ENCODE peak calls at places on chromosomes 16 and 17, in nine cellular contexts. Y is neuronal stem cell, W is GM12878, E is keratinocyte, L is HepG2, S is HCT116, V is neural progenitor cell, R is fibroblast of lung, A is GM23248. J is an unnamed sample. For H3K36me3, the result is how much of the 10 kb centered on the place peaks cover.

GRCh38 chr16:74268372-74268782 is 28.2 kb upstream of the PSMD7 start:
- DNase-seq in W (no peak), R (no peak), V (no peak), S (no peak), E (no peak), A (no peak), L (no peak), Y (no peak), J (no peak)

GRCh38 chr17:48620497-48621139 is 5.5 kb upstream of the HOXB8 start:
- DNase-seq in E (no peak), Y (no peak), L (no peak), W (no peak), A (no peak), V (no peak), S (no peak), R (no peak), J (no peak)

GRCh38 chr16:83940630-83941378 is 12.2 kb upstream of the OSGIN1 start:
- DNase-seq in S (no peak), W (no peak), E (no peak), R (no peak), V (no peak), A (no peak), Y (no peak), L (no peak), J (no peak)

GRCh38 chr16:3536851-3537250 is 36.0 kb downstream of the CLUAP1 start:
- DNase-seq in V (no peak), R (no peak), A (peak), W (no peak), L (no peak), Y (no peak), E (no peak), S (no peak), J (no peak)

GRCh38 chr16:84718-85452 is 6.9 kb downstream of the MPG start:
- DNase-seq in Y (no peak), R (peak), S (no peak), W (peak), L (no peak), V (no peak), A (peak), E (no peak), J (peak)

GRCh38 chr16:78385406-78385805 is 286.0 kb downstream of the WWOX start:
- DNase-seq in W (no peak), L (no peak), S (no peak), V (no peak), Y (no peak), E (no peak), A (no peak), R (no peak), J (no peak)

GRCh38 chr16:21158208-21159110 is at the start of gene LDAF1:
- DNase-seq in A (peak), E (no peak), V (peak), Y (peak), W (no peak), L (peak), R (peak), S (peak), J (peak)

GRCh38 chr16:31487720-31488629 is 5.1 kb downstream of the SLC5A2 start:
- DNase-seq in V (peak), A (peak), W (no peak), R (peak), Y (no peak), L (no peak), E (no peak), S (no peak), J (no peak)

GRCh38 chr17:80381416-80381923 is 33.5 kb upstream of the ENDOV start:
- DNase-seq in E (no peak), W (no peak), A (no peak), V (no peak), S (no peak), Y (no peak), L (no peak), R (no peak), J (no peak)

GRCh38 chr17:1977583-1978395 is 47.3 kb downstream of the RTN4RL1 start:
- DNase-seq in E (no peak), W (no peak), Y (no peak), V (peak), R (no peak), A (no peak), S (no peak), L (no peak), J (no peak)

GRCh38 chr17:13114601-13115024 is 96.8 kb upstream of the ELAC2 start:
- DNase-seq in R (peak), W (no peak), E (no peak), S (peak), V (peak), Y (peak), L (peak), A (peak), J (peak)

GRCh38 chr17:64269687-64270649 is 6.9 kb upstream of the TEX2 start:
- DNase-seq in L (no peak), W (no peak), V (peak), A (no peak), R (no peak), S (no peak), E (no peak), Y (no peak), J (no peak)

GRCh38 chr17:79464310-79465010 is 146.4 kb downstream of the RBFOX3 start:
- DNase-seq in V (no peak), Y (no peak), L (no peak), E (no peak), S (no peak), W (no peak), R (no peak), A (no peak), J (no peak)

GRCh38 chr16:15856217-15856616 is 611 bp downstream of the MYH11 start:
- DNase-seq in L (no peak), E (no peak), S (no peak), R (no peak), W (no peak), A (no peak), V (no peak), Y (no peak), J (no peak)

GRCh38 chr17:57604771-57605733 is 140.0 kb downstream of the CCDC182 start:
- DNase-seq in S (no peak), V (peak), W (peak), A (peak), R (peak), L (no peak), E (no peak), Y (no peak), J (peak)

GRCh38 chr16:9050102-9050830 is 41.2 kb upstream of the HAPSTR1 start:
- DNase-seq in S (no peak), E (no peak), Y (no peak), A (peak), W (no peak), V (peak), R (no peak), L (peak), J (peak)

GRCh38 chr16:83946781-83947566 is 6.1 kb upstream of the OSGIN1 start:
- DNase-seq in E (no peak), V (no peak), W (no peak), Y (no peak), S (no peak), L (peak), R (no peak), A (no peak), J (no peak)

GRCh38 chr17:30263552-30264333 is 28.0 kb downstream of the BLMH start:
- DNase-seq in A (peak), S (no peak), Y (no peak), V (no peak), W (no peak), E (no peak), L (no peak), R (no peak), J (no peak)

GRCh38 chr16:85781685-85782370 is 17.5 kb downstream of the EMC8 start:
- DNase-seq in S (no peak), Y (no peak), W (no peak), R (peak), V (no peak), A (peak), E (no peak), L (peak), J (no peak)

GRCh38 chr17:4407216-4407615 is 26.5 kb upstream of the SPNS3 start:
- DNase-seq in Y (no peak), E (peak), L (no peak), R (no peak), W (no peak), S (no peak), A (no peak), V (no peak), J (no peak)

GRCh38 chr16:64251742-64252141 is 870.1 kb downstream of the CDH11 start:
- DNase-seq in R (no peak), L (no peak), S (no peak), V (no peak), A (no peak), Y (no peak), W (no peak), E (no peak), J (no peak)

GRCh38 chr16:81586421-81586820 is 141.8 kb downstream of the CMIP start:
- DNase-seq in V (no peak), L (no peak), A (no peak), R (no peak), W (no peak), Y (no peak), E (no peak), S (peak), J (no peak)

GRCh38 chr17:1625053-1625452 is 3.6 kb downstream of the SLC43A2 start:
- DNase-seq in A (no peak), E (no peak), V (no peak), Y (no peak), L (no peak), R (no peak), W (no peak), S (no peak), J (peak)

GRCh38 chr17:81026266-81027036 is 8.5 kb upstream of the BAIAP2 start:
- DNase-seq in L (no peak), V (no peak), S (no peak), E (no peak), W (no peak), R (no peak), Y (no peak), A (peak), J (no peak)

GRCh38 chr16:8656376-8656775 is 18.0 kb upstream of the ABAT start:
- DNase-seq in W (no peak), E (no peak), Y (no peak), R (no peak), V (no peak), L (no peak), S (no peak), A (no peak), J (no peak)

GRCh38 chr17:68134046-68134637 is 98.6 kb downstream of the KPNA2 start:
- DNase-seq in V (no peak), R (no peak), S (no peak), L (no peak), Y (no peak), W (no peak), A (no peak), E (no peak), J (no peak)

GRCh38 chr17:39863918-39864746 is at the start of gene IKZF3:
- DNase-seq in E (no peak), Y (peak), A (peak), V (peak), S (no peak), L (peak), W (no peak), R (peak), J (peak)

GRCh38 chr17:8155341-8156173 is 3.4 kb upstream of the PER1 start:
- DNase-seq in S (no peak), A (no peak), W (no peak), E (no peak), R (peak), L (no peak), V (peak), Y (no peak), J (no peak)

GRCh38 chr17:45284176-45285140 is 22.6 kb upstream of the SPATA32 start:
- DNase-seq in E (peak), R (no peak), A (no peak), W (no peak), L (no peak), S (no peak), V (peak), Y (no peak), J (peak)

GRCh38 chr16:28292731-28293588 is 635 bp downstream of the SBK1 start:
- DNase-seq in S (no peak), Y (peak), L (no peak), V (peak), W (no peak), E (no peak), R (no peak), A (no peak), J (no peak)

GRCh38 chr17:74671031-74671771 is 41.5 kb downstream of the CD300LF start:
- DNase-seq in S (no peak), E (peak), Y (peak), A (peak), W (no peak), L (peak), V (peak), R (peak), J (no peak)

GRCh38 chr17:70375406-70375805 is 206.1 kb downstream of the KCNJ2 start:
- DNase-seq in E (no peak), W (no peak), S (no peak), R (no peak), Y (no peak), A (no peak), L (no peak), V (no peak), J (no peak)

GRCh38 chr16:24508614-24509013 is 30.8 kb upstream of the RBBP6 start:
- DNase-seq in Y (no peak), R (peak), A (peak), W (no peak), E (no peak), V (no peak), L (no peak), S (no peak), J (no peak)

GRCh38 chr16:87486282-87486681 is 6.5 kb downstream of the ZCCHC14 start:
- DNase-seq in A (no peak), S (no peak), V (no peak), W (no peak), L (no peak), Y (no peak), R (no peak), E (no peak), J (no peak)

GRCh38 chr16:87492241-87492635 is 586 bp downstream of the ZCCHC14 start:
- DNase-seq in A (peak), S (no peak), V (no peak), E (no peak), W (no peak), L (no peak), Y (no peak), R (no peak), J (no peak)

GRCh38 chr16:87487361-87487924 is 5.4 kb downstream of the ZCCHC14 start:
- DNase-seq in E (peak), R (no peak), W (no peak), L (peak), Y (peak), A (peak), V (peak), S (peak), J (no peak)

GRCh38 chr16:87490091-87490798 is 2.6 kb downstream of the ZCCHC14 start:
- DNase-seq in E (no peak), W (no peak), Y (no peak), L (no peak), S (no peak), V (peak), R (peak), A (peak), J (no peak)

DNA sequence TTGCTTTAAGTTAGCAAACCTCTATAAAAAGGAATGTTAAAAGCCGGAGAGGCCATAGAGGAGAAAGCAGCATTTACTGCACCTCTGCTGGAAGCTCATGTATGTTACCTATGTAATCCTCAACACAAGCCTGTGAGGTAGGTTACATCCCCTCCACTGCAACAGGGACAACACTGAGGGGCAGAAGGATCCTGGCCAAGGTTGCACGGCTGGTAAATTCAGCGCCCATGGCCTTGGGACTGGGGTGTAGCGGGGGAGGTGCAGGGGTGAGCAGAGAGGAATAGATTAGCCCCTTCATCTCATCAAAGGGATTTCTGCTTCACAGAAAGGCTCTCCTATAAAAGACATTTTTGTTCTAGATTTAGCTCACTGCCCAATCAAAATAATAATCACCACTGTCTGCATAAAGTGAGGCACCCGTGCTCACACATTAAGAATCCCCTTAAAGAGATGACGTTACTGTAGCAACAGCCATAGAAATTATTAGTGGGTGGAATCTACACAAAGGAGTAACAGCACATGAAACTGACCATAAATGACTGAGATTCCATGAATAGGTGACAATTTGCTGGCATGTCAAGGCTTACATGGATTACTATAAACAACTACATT is 3.3 kb downstream of the ZCCHC14 start:
- DNase-seq in W (no peak), E (no peak), V (no peak), Y (no peak), A (peak), L (peak), S (no peak), R (no peak), J (no peak)
- H3K9ac ChIP-seq in W (no peak), E (peak), V (no peak), Y (no peak), A (peak), L (peak), S (no peak), R (peak), J (no peak)

GRCh38 chr17:65496801-65497200 is 64.6 kb downstream of the AXIN2 start:
- DNase-seq in R (no peak), W (no peak), A (no peak), L (no peak), S (no peak), V (no peak), E (no peak), Y (no peak), J (no peak)
- H2AFZ ChIP-seq in R (no peak), W (no peak), A (no peak), L (no peak), S (no peak), V (no peak), E (no peak), Y (no peak), J (no peak)

GRCh38 chr16:4884972-4885874 is 37.9 kb downstream of the UBN1 start:
- DNase-seq in L (no peak), R (no peak), V (no peak), E (no peak), W (no peak), A (no peak), Y (no peak), S (no peak), J (no peak)

GRCh38 chr16:4888428-4889135 is 41.3 kb downstream of the UBN1 start:
- DNase-seq in W (no peak), L (no peak), S (no peak), A (no peak), V (no peak), E (no peak), Y (no peak), R (no peak), J (no peak)

GRCh38 chr16:4884209-4884608 is 36.9 kb downstream of the UBN1 start:
- DNase-seq in E (no peak), A (no peak), R (no peak), V (no peak), Y (no peak), L (no peak), W (no peak), S (no peak), J (no peak)

GRCh38 chr16:4883501-4883900 is 36.2 kb downstream of the UBN1 start:
- DNase-seq in W (no peak), L (no peak), E (no peak), R (no peak), S (no peak), A (no peak), Y (no peak), V (no peak), J (no peak)

DNA sequence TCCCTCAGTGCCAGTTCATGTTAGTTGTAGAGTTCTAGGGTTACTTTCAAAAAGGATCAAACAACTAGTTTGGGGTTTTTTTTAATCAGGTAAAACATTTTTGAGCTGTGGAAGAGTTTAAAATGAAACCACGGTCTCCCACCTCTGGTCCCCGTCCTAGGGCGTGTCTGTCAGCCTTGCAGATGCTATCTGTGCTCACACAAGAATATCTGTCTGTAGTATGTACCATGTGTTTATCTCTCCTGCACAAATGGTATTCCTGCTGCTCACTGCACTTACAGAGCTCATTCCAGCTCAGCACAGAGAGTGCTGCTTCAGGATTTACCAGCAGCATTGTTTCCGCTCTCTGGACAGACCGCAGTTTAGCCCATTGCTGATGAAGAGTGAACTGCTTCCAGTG is 38.9 kb downstream of the UBN1 start:
- DNase-seq in V (no peak), S (no peak), Y (no peak), L (no peak), R (no peak), W (no peak), E (no peak), A (no peak), J (no peak)
- H3K36me3 ChIP-seq in V (under half), S (under half), Y (half or more), L (under half), R (under half), W (under half), E (half or more), A (under half), J (under half)

GRCh38 chr17:17350491-17351355 is 47.5 kb downstream of the NT5M start:
- DNase-seq in W (no peak), A (peak), R (peak), L (no peak), V (peak), S (no peak), E (no peak), Y (no peak), J (no peak)

GRCh38 chr17:17353625-17354484 is 50.7 kb downstream of the NT5M start:
- DNase-seq in L (no peak), A (no peak), Y (no peak), E (no peak), V (no peak), R (no peak), W (no peak), S (no peak), J (no peak)

GRCh38 chr17:17352836-17353624 is 49.9 kb downstream of the NT5M start:
- DNase-seq in W (no peak), V (no peak), R (no peak), A (no peak), L (no peak), E (no peak), Y (no peak), S (no peak), J (no peak)

GRCh38 chr17:17351356-17351891 is 48.3 kb downstream of the NT5M start:
- DNase-seq in W (no peak), S (no peak), L (no peak), E (no peak), A (no peak), R (no peak), Y (no peak), V (no peak), J (no peak)

GRCh38 chr17:17351901-17352781 is 49.0 kb downstream of the NT5M start:
- DNase-seq in W (no peak), L (peak), S (no peak), V (no peak), R (peak), A (peak), Y (no peak), E (no peak), J (no peak)
- H3K9ac ChIP-seq in W (no peak), L (peak), S (no peak), V (no peak), R (peak), A (no peak), Y (peak), E (no peak), J (no peak)

DNA sequence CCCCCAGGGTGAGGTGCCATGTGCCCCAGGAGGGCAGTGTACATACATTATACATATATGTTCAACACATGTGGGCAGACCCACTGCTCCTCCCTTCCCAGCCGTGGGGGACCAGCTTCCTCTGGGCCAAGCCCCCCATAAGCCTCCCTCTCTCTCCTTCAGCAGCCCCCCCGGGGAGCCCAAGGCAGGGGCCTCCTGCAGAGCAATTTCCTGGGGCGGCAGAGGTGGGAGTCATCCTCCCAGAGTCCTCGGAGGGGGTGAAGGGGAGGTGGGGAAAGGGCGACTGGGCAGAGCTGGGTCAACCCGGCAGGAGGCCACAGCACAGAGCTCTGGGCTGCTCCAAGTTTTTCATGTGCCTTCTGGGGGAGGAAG is 235.1 kb downstream of the ZNF423 start:
- DNase-seq in R (no peak), S (no peak), V (no peak), E (no peak), W (no peak), L (no peak), A (no peak), Y (no peak), J (no peak)
- H2AFZ ChIP-seq in R (no peak), S (no peak), V (no peak), E (no peak), W (no peak), L (no peak), A (no peak), Y (no peak), J (no peak)

GRCh38 chr16:57225978-57226377 is 19.1 kb upstream of the ARL2BP start:
- DNase-seq in R (no peak), E (no peak), W (no peak), V (no peak), S (no peak), A (no peak), Y (no peak), L (no peak), J (no peak)
- H3K36me3 ChIP-seq in R (under half), E (under half), W (under half), V (under half), S (under half), A (half or more), Y (under half), L (under half), J (under half)